ENCODE peak calls at places on chromosomes 16 and 17, in eight cellular contexts. G is fibroblast of lung, Y is amygdala, X is mesendoderm, B is hippocampal formation, T is hepatocyte, R is kidney epithelial cell, D is NCI-H82. O is an unnamed sample.
A peak's percentile ranks its signal among the peaks of the same experiment; 100 is the strongest.

GRCh38 chr17:37506678-37507077 is 17.0 kb downstream of the DUSP14 start:
- DNase-seq in X (peak; percentile 89), Y (no peak), G (peak; percentile 46), B (peak; percentile 31), R (no peak), T (peak; percentile 34), D (peak; percentile 91), O (peak; percentile 24)

GRCh38 chr17:12020595-12021590 is at the start of gene MAP2K4:
- DNase-seq in B (peak; percentile 95), R (peak; percentile 49), T (peak; percentile 96), G (peak; percentile 84), Y (peak; percentile 87), X (peak; percentile 93), D (peak; percentile 93), O (peak; percentile 75)

GRCh38 chr17:43695968-43696865 is 34.5 kb upstream of the MEOX1 start:
- DNase-seq in X (no peak), G (peak; percentile 49), B (no peak), R (no peak), Y (no peak), D (no peak), T (no peak), O (no peak)

GRCh38 chr17:7220593-7221280 is 999 bp downstream of the ACADVL start:
- DNase-seq in Y (peak; percentile 12), T (peak; percentile 77), D (peak; percentile 82), X (peak; percentile 75), G (peak; percentile 59), B (peak; percentile 15), R (no peak), O (peak; percentile 37)

GRCh38 chr17:7440113-7440822 is 956 bp downstream of the FGF11 start:
- DNase-seq in Y (peak; percentile 28), R (no peak), X (peak; percentile 60), G (no peak), D (peak; percentile 89), B (peak; percentile 15), T (peak; percentile 78), O (no peak)

GRCh38 chr16:30771726-30772125 is 9.6 kb downstream of the RNF40 start:
- DNase-seq in R (no peak), T (no peak), D (no peak), Y (no peak), G (no peak), X (no peak), B (no peak), O (no peak)

GRCh38 chr17:59669411-59669810 is 37.8 kb downstream of the PTRH2 start:
- DNase-seq in T (no peak), R (peak; percentile 64), X (no peak), B (no peak), Y (no peak), G (no peak), D (no peak), O (no peak)

GRCh38 chr17:39212841-39213480 is 12.8 kb downstream of the STAC2 start:
- DNase-seq in G (no peak), D (no peak), T (no peak), Y (no peak), B (no peak), R (no peak), X (no peak), O (no peak)

GRCh38 chr17:47660064-47660492 is 10.4 kb downstream of the KPNB1 start:
- DNase-seq in Y (no peak), D (no peak), G (no peak), X (no peak), B (no peak), R (no peak), T (no peak), O (no peak)

GRCh38 chr16:19884021-19884485 is 595 bp downstream of the GPRC5B start:
- DNase-seq in B (no peak), X (peak; percentile 47), Y (no peak), R (no peak), T (peak; percentile 55), D (peak; percentile 48), G (no peak), O (peak; percentile 58)

GRCh38 chr16:49528564-49529150 is 155.1 kb downstream of the C16orf78 start:
- DNase-seq in D (peak; percentile 29), X (no peak), R (no peak), B (no peak), G (no peak), T (no peak), Y (no peak), O (no peak)

GRCh38 chr17:80980397-80981061 is 11.1 kb upstream of the CHMP6 start:
- DNase-seq in G (peak; percentile 59), X (peak; percentile 38), T (no peak), D (no peak), Y (no peak), R (no peak), B (no peak), O (no peak)

GRCh38 chr16:89370081-89370511 is 120.3 kb downstream of the ANKRD11 start:
- DNase-seq in G (peak; percentile 63), Y (no peak), R (no peak), X (peak; percentile 37), D (no peak), B (no peak), T (no peak), O (no peak)

GRCh38 chr17:18261146-18261515 is 669 bp downstream of the MIEF2 start:
- DNase-seq in Y (no peak), G (peak; percentile 56), D (no peak), R (peak; percentile 69), B (no peak), T (peak; percentile 83), X (peak; percentile 67), O (no peak)

GRCh38 chr16:11800385-11800718 is 3.3 kb upstream of the ZC3H7A start:
- DNase-seq in G (no peak), X (no peak), D (no peak), B (no peak), R (no peak), T (no peak), Y (no peak), O (no peak)

GRCh38 chr16:55900616-55901393 is 25.6 kb upstream of the CES5A start:
- DNase-seq in B (no peak), D (no peak), Y (no peak), G (no peak), R (no peak), T (no peak), X (no peak), O (no peak)

GRCh38 chr16:1773703-1774455 is 945 bp upstream of the MRPS34 start:
- DNase-seq in G (peak; percentile 51), Y (peak; percentile 41), R (no peak), B (no peak), D (no peak), T (no peak), X (no peak), O (no peak)

GRCh38 chr17:82244413-82245140 is 15.7 kb downstream of the SLC16A3 start:
- DNase-seq in X (no peak), G (peak; percentile 33), Y (peak; percentile 26), B (peak; percentile 18), D (peak; percentile 17), R (no peak), T (no peak), O (no peak)

GRCh38 chr17:78412403-78412802 is 34.0 kb downstream of the PGS1 start:
- DNase-seq in B (no peak), G (peak; percentile 22), R (no peak), T (no peak), D (peak; percentile 37), X (no peak), Y (no peak), O (no peak)

GRCh38 chr16:84617068-84617630 is 729 bp downstream of the COTL1 start:
- DNase-seq in D (peak; percentile 36), R (no peak), B (no peak), G (no peak), T (peak; percentile 43), X (no peak), Y (no peak), O (no peak)

GRCh38 chr16:55433535-55433934 is 45.5 kb upstream of the MMP2 start:
- DNase-seq in G (no peak), R (no peak), X (no peak), T (no peak), Y (no peak), D (no peak), B (no peak), O (no peak)

GRCh38 chr17:81541123-81541522 is 11.0 kb downstream of the FAAP100 start:
- DNase-seq in R (no peak), B (no peak), T (no peak), Y (no peak), G (no peak), D (no peak), X (no peak), O (no peak)

GRCh38 chr17:45428954-45429337 is 3.7 kb downstream of the ARHGAP27 start:
- DNase-seq in T (no peak), B (no peak), R (no peak), D (no peak), X (no peak), Y (no peak), G (no peak), O (no peak)

GRCh38 chr17:29587591-29587990 is 1.9 kb downstream of the GIT1 start:
- DNase-seq in Y (no peak), X (no peak), R (no peak), T (no peak), G (no peak), B (no peak), D (peak; percentile 56), O (no peak)

GRCh38 chr17:79179334-79179733 is 104.7 kb downstream of the ENGASE start:
- DNase-seq in Y (no peak), R (no peak), G (no peak), T (no peak), X (no peak), B (no peak), D (no peak), O (no peak)

GRCh38 chr17:8925808-8926207 is 39.7 kb downstream of the PIK3R5 start:
- DNase-seq in D (no peak), Y (no peak), R (no peak), T (no peak), B (no peak), X (no peak), G (no peak), O (no peak)

GRCh38 chr16:58339452-58339938 is 44.7 kb upstream of the PRSS54 start:
- DNase-seq in G (peak; percentile 33), Y (no peak), D (peak; percentile 54), R (no peak), B (no peak), X (peak; percentile 82), T (no peak), O (no peak)

GRCh38 chr16:74695450-74696422 is 4.9 kb downstream of the MLKL start:
- DNase-seq in R (peak; percentile 85), D (peak; percentile 89), T (peak; percentile 86), G (peak; percentile 89), X (peak; percentile 94), Y (peak; percentile 72), B (peak; percentile 75), O (peak; percentile 18)

GRCh38 chr17:79935845-79936470 is 96.7 kb upstream of the CBX4 start:
- DNase-seq in Y (no peak), T (no peak), R (no peak), G (no peak), X (no peak), D (peak; percentile 21), B (no peak), O (no peak)

GRCh38 chr17:18179804-18180203 is 3.8 kb upstream of the ALKBH5 start:
- DNase-seq in G (peak; percentile 53), R (no peak), Y (no peak), D (no peak), X (no peak), T (no peak), B (no peak), O (no peak)

GRCh38 chr17:36511216-36511615 is 23.5 kb downstream of the MYO19 start:
- DNase-seq in R (no peak), T (no peak), B (no peak), D (no peak), X (no peak), G (no peak), Y (no peak), O (no peak)

GRCh38 chr17:38532451-38532850 is 73.3 kb downstream of the SRCIN1 start:
- DNase-seq in D (no peak), Y (no peak), X (no peak), T (no peak), B (no peak), R (no peak), G (no peak), O (no peak)

GRCh38 chr17:19291646-19292376 is 54.6 kb downstream of the EPN2 start:
- DNase-seq in T (no peak), G (no peak), Y (no peak), X (no peak), R (no peak), B (no peak), D (no peak), O (no peak)

GRCh38 chr16:80167657-80168056 is 373.1 kb upstream of the DYNLRB2 start:
- DNase-seq in G (peak; percentile 37), X (no peak), T (no peak), Y (no peak), B (no peak), R (peak; percentile 70), D (no peak), O (no peak)